ENCODE peak calls at places on chromosomes 1 and 21, in six cellular contexts. X is AG10803, F is upper lobe of right lung, Y is colonic mucosa, P is IMR-90, R is dorsolateral prefrontal cortex. A is an unnamed sample.
A peak's percentile ranks its signal among the peaks of the same experiment; 100 is the strongest.

GRCh38 chr1:55869050-55869449 is 653.9 kb upstream of the USP24 start:
- DNase-seq in X (peak; percentile 63), F (peak; percentile 71), Y (no peak), P (no peak), R (no peak), A (no peak)

GRCh38 chr21:27636671-27637070 is 669.8 kb upstream of the ADAMTS5 start:
- DNase-seq in X (no peak), F (no peak), Y (no peak), P (no peak), R (no peak), A (no peak)

GRCh38 chr1:15685820-15686219 is 1.7 kb downstream of the PLEKHM2 start:
- DNase-seq in X (no peak), F (no peak), Y (no peak), P (no peak), R (no peak), A (no peak)

GRCh38 chr1:27831568-27832410 is 1.2 kb downstream of the PPP1R8 start:
- DNase-seq in X (no peak), F (no peak), Y (no peak), P (peak; percentile 5), R (no peak), A (no peak)

GRCh38 chr21:43917515-43918384 is 52.7 kb downstream of the AGPAT3 start:
- DNase-seq in X (no peak), F (peak; percentile 37), Y (no peak), P (no peak), R (no peak), A (no peak)

GRCh38 chr1:179141592-179142244 is 59.8 kb downstream of the TOR3A start:
- DNase-seq in X (peak; percentile 80), F (no peak), Y (no peak), P (peak; percentile 88), R (no peak), A (no peak)

GRCh38 chr1:220915954-220916353 is 36.7 kb downstream of the HLX start:
- DNase-seq in X (no peak), F (no peak), Y (no peak), P (no peak), R (no peak), A (no peak)

GRCh38 chr1:246786606-246787238 is 62.5 kb downstream of the SCCPDH start:
- DNase-seq in X (no peak), F (no peak), Y (no peak), P (no peak), R (no peak), A (no peak)

GRCh38 chr1:66137235-66137634 is 344.5 kb downstream of the PDE4B start:
- DNase-seq in X (peak; percentile 38), F (no peak), Y (no peak), P (peak; percentile 6), R (no peak), A (no peak)

GRCh38 chr1:109113787-109114568 is at the start of gene ELAPOR1:
- DNase-seq in X (peak; percentile 14), F (peak; percentile 79), Y (peak; percentile 91), P (peak; percentile 19), R (peak; percentile 28), A (no peak)

GRCh38 chr1:234900601-234901000 is 228.0 kb downstream of the TOMM20 start:
- DNase-seq in X (no peak), F (no peak), Y (no peak), P (no peak), R (no peak), A (no peak)

GRCh38 chr1:111275780-111276433 is 14.7 kb upstream of the CHIA start:
- DNase-seq in X (no peak), F (no peak), Y (no peak), P (no peak), R (no peak), A (no peak)

GRCh38 chr1:110286564-110286963 is 52.6 kb upstream of the RBM15 start:
- DNase-seq in X (no peak), F (no peak), Y (no peak), P (no peak), R (no peak), A (no peak)

GRCh38 chr1:53197301-53198205 is 929 bp downstream of the CPT2 start:
- DNase-seq in X (peak; percentile 59), F (no peak), Y (no peak), P (no peak), R (no peak), A (no peak)

GRCh38 chr1:32068891-32069590 is 3.7 kb upstream of the TMEM39B start:
- DNase-seq in X (peak; percentile 79), F (no peak), Y (no peak), P (peak; percentile 62), R (no peak), A (no peak)

GRCh38 chr1:29245261-29245660 is 8.9 kb downstream of the PTPRU start:
- DNase-seq in X (no peak), F (no peak), Y (no peak), P (no peak), R (no peak), A (no peak)

GRCh38 chr1:64933296-64934070 is 32.9 kb downstream of the JAK1 start:
- DNase-seq in X (peak; percentile 99), F (no peak), Y (no peak), P (peak; percentile 96), R (no peak), A (no peak)

GRCh38 chr1:43879414-43879813 is 54.2 kb upstream of the ARTN start:
- DNase-seq in X (peak; percentile 64), F (no peak), Y (no peak), P (peak; percentile 76), R (no peak), A (no peak)

GRCh38 chr1:117493906-117494305 is 111.9 kb upstream of the TENT5C start:
- DNase-seq in X (no peak), F (no peak), Y (no peak), P (no peak), R (no peak), A (no peak)

GRCh38 chr21:41583274-41583790 is 75.4 kb upstream of the TMPRSS2 start:
- DNase-seq in X (no peak), F (peak; percentile 91), Y (no peak), P (peak; percentile 8), R (no peak), A (no peak)

GRCh38 chr21:24658016-24658415 is 949.3 kb downstream of the MRPL39 start:
- DNase-seq in X (no peak), F (no peak), Y (no peak), P (no peak), R (no peak), A (no peak)

GRCh38 chr1:173853074-173853473 is 14.7 kb downstream of the GAS5 start:
- DNase-seq in X (peak; percentile 61), F (no peak), Y (no peak), P (peak; percentile 88), R (no peak), A (no peak)

GRCh38 chr1:156497743-156498446 is 2.7 kb downstream of the MEF2D start:
- DNase-seq in X (no peak), F (peak; percentile 26), Y (peak; percentile 38), P (no peak), R (no peak), A (no peak)

GRCh38 chr1:100449477-100449876 is 88.5 kb upstream of the GPR88 start:
- DNase-seq in X (no peak), F (no peak), Y (no peak), P (no peak), R (no peak), A (no peak)

GRCh38 chr1:70966018-70966638 is 81.5 kb downstream of the PTGER3 start:
- DNase-seq in X (peak; percentile 12), F (no peak), Y (no peak), P (peak; percentile 0), R (no peak), A (no peak)

GRCh38 chr1:109482796-109483638 is 688 bp upstream of the ATXN7L2 start:
- DNase-seq in X (no peak), F (peak; percentile 70), Y (no peak), P (peak; percentile 13), R (peak; percentile 41), A (no peak)

GRCh38 chr1:210499956-210500355 is 171.3 kb downstream of the HHAT start:
- DNase-seq in X (no peak), F (no peak), Y (no peak), P (peak; percentile 11), R (no peak), A (no peak)

GRCh38 chr1:10620776-10621175 is 146.0 kb downstream of the PEX14 start:
- DNase-seq in X (no peak), F (peak; percentile 7), Y (no peak), P (no peak), R (peak; percentile 40), A (no peak)
- TF ChIP-seq CTCF in X (no peak), F (no peak), Y (no peak), P (no peak), R (no peak), A (no peak)

DNA sequence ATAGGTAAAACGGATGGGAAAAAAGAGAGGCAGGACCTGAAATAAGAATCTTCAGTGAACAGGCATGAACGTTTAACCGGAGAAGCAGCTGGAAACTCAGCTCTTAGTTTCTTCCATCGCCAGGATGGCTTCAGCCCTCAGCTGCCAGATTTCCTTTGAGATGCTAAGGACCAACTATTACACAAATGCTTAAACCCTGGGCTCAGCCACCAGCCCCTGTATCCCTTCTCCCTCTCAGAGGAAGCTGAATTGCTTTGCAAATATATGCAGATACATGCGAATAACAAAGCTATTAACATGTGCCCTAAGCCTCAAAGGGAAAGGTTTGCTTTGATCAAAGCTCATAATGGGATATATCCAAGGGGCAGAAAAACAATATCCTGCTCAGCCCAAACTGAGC is 515.1 kb downstream of the OMA1 start:
- DNase-seq in X (no peak), F (no peak), Y (no peak), P (no peak), R (no peak), A (no peak)
- H3K4me3 ChIP-seq in X (no peak overlapping the region), F (no peak overlapping the region), Y (no peak overlapping the region), P (no peak overlapping the region), R (no peak overlapping the region), A (no peak overlapping the region)

GRCh38 chr1:45750298-45751038 is at the start of gene IPP:
- DNase-seq in X (peak; percentile 97), F (peak; percentile 100), Y (peak; percentile 97), P (peak; percentile 97), R (peak; percentile 90), A (peak; percentile 91)
- TF ChIP-seq CTCF in X (peak; percentile 28), F (no peak), Y (no peak), P (peak; percentile 31), R (peak; percentile 51), A (peak; percentile 21)

GRCh38 chr1:160446945-160447600 is 46.7 kb downstream of the VANGL2 start:
- DNase-seq in X (no peak), F (no peak), Y (no peak), P (no peak), R (no peak), A (no peak)
- H3K4me3 ChIP-seq in X (no peak overlapping the region), F (no peak overlapping the region), Y (no peak overlapping the region), P (no peak overlapping the region), R (no peak overlapping the region), A (no peak overlapping the region)